ENCODE peak calls at places on chromosomes 4 and X, in six cellular contexts. U is ovary, O is MM.1S, B is body of pancreas, W is IMR-90, P is Panc1. F is an unnamed sample.
A peak's percentile ranks its signal among the peaks of the same experiment; 100 is the strongest.

GRCh38 chrX:111498538-111499103 is 12.8 kb upstream of the SERTM2 start:
- DNase-seq in U (no peak), O (no peak), B (no peak), W (no peak), P (no peak), F (no peak)

GRCh38 chr4:32745351-32745750 is 2025.2 kb downstream of the PCDH7 start:
- DNase-seq in U (no peak), O (no peak), B (no peak), W (no peak), P (no peak), F (no peak)

GRCh38 chrX:121987163-121987562 is 939.8 kb downstream of the GLUD2 start:
- DNase-seq in U (no peak), O (no peak), B (no peak), W (no peak), P (no peak), F (no peak)

GRCh38 chr4:77773101-77773500 is 46.1 kb downstream of the CNOT6L start:
- DNase-seq in U (no peak), O (no peak), B (no peak), W (peak; percentile 87), P (no peak), F (no peak)

GRCh38 chrX:20488473-20488872 is 221.8 kb upstream of the RPS6KA3 start:
- DNase-seq in U (no peak), O (no peak), B (no peak), W (no peak), P (no peak), F (no peak)

GRCh38 chrX:153628129-153628528 is 18.9 kb upstream of the DUSP9 start:
- DNase-seq in U (peak; percentile 2), O (no peak), B (no peak), W (no peak), P (no peak), F (no peak)

GRCh38 chr4:118985170-118986000 is 96.7 kb downstream of the SYNPO2 start:
- DNase-seq in U (no peak), O (no peak), B (no peak), W (no peak), P (no peak), F (no peak)

GRCh38 chr4:177266492-177266891 is 43.2 kb upstream of the NEIL3 start:
- DNase-seq in U (no peak), O (no peak), B (no peak), W (no peak), P (no peak), F (no peak)

GRCh38 chr4:22372958-22373357 is 142.9 kb downstream of the ADGRA3 start:
- DNase-seq in U (no peak), O (no peak), B (no peak), W (no peak), P (no peak), F (no peak)

GRCh38 chrX:42708222-42708621 is 69.7 kb downstream of the PPP1R2C start:
- DNase-seq in U (no peak), O (no peak), B (no peak), W (no peak), P (no peak), F (no peak)

GRCh38 chrX:134797390-134797700 is 139.1 kb upstream of the PLAC1 start:
- DNase-seq in U (no peak), O (no peak), B (no peak), W (no peak), P (no peak), F (no peak)
- H3K27ac ChIP-seq in U (no peak overlapping the region), O (peak overlapping the region; percentile 9), B (no peak overlapping the region), W (no peak overlapping the region), P (peak overlapping the region; percentile 88), F (peak overlapping the region; percentile 60)

GRCh38 chr4:121764303-121764701 is 662 bp downstream of the SMIM43 start:
- DNase-seq in U (no peak), O (no peak), B (no peak), W (no peak), P (no peak), F (no peak)

GRCh38 chr4:121764702-121765367 is at the start of gene SMIM43:
- DNase-seq in U (no peak), O (no peak), B (no peak), W (no peak), P (no peak), F (peak; percentile 84)

GRCh38 chr4:121769341-121769740 is 4.4 kb upstream of the SMIM43 start:
- DNase-seq in U (no peak), O (no peak), B (no peak), W (no peak), P (no peak), F (no peak)

GRCh38 chr4:121765941-121766538 is 1.1 kb upstream of the SMIM43 start:
- DNase-seq in U (no peak), O (no peak), B (no peak), W (no peak), P (no peak), F (peak; percentile 60)

DNA sequence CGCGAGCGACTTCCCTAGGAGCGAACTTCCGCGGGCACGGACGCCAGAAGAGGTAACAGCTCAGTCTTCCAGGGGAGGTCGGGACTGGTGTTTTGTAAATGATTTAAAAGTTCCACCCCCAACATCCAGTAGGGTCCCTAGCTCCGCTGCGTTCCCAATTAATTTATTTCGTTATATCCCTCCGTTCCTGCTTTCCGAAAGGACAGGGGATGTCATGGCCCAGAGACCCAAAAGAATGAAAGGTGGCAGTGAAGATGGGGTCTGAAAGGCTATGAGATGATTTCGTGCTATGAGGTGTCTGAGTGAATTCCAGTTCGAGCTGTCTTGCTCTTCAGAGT is 373 bp upstream of the SMIM43 start:
- DNase-seq in U (no peak), O (no peak), B (no peak), W (no peak), P (no peak), F (no peak)
- TF ChIP-seq CTCF in U (no peak), O (no peak), B (no peak), W (no peak), P (no peak), F (no peak)

GRCh38 chr4:126874533-126874932 is 758.2 kb upstream of the INTU start:
- DNase-seq in U (no peak), O (no peak), B (no peak), W (no peak), P (no peak), F (no peak)
- H3K27ac ChIP-seq in U (no peak overlapping the region), O (no peak overlapping the region), B (no peak overlapping the region), W (no peak overlapping the region), P (no peak overlapping the region), F (no peak overlapping the region)

GRCh38 chrX:118183606-118184005 is 67.0 kb upstream of the KLHL13 start:
- DNase-seq in U (no peak), O (no peak), B (no peak), W (no peak), P (no peak), F (no peak)
- TF ChIP-seq CTCF in U (no peak), O (peak; percentile 37), B (peak; percentile 19), W (peak; percentile 6), P (peak; percentile 33), F (peak; percentile 70)

GRCh38 chr4:102519925-102520324 is 18.8 kb downstream of the NFKB1 start:
- DNase-seq in U (no peak), O (no peak), B (no peak), W (no peak), P (no peak), F (no peak)
- H3K27ac ChIP-seq in U (no peak overlapping the region), O (no peak overlapping the region), B (no peak overlapping the region), W (no peak overlapping the region), P (no peak overlapping the region), F (no peak overlapping the region)